ENCODE peak calls at places on chromosome 3, in seven cellular contexts. T, C, A, R, F, V and H are unnamed samples. For H3K4me1 and H3K27me3, the result is how much of the 10 kb centered on the place peaks cover.

GRCh38 chr3:117398166-117398954 is 688.8 kb downstream of the TUSC7 start:
- DNase-seq in T (no peak), C (no peak), A (no peak), R (no peak), F (no peak), V (no peak), H (no peak)

GRCh38 chr3:39065197-39065596 is 13.4 kb downstream of the WDR48 start:
- DNase-seq in T (no peak), C (no peak), A (no peak), R (no peak), F (peak), V (no peak), H (no peak)

GRCh38 chr3:112134335-112135124 is 1.5 kb upstream of the GCSAM start:
- DNase-seq in T (no peak), C (no peak), A (no peak), R (no peak), F (no peak), V (no peak), H (no peak)

GRCh38 chr3:136919799-136920580 is 37.8 kb upstream of the IL20RB start:
- DNase-seq in T (no peak), C (no peak), A (no peak), R (no peak), F (no peak), V (no peak), H (no peak)

GRCh38 chr3:68973635-68974034 is 39.8 kb downstream of the EOGT start:
- DNase-seq in T (no peak), C (no peak), A (no peak), R (no peak), F (no peak), V (no peak), H (no peak)

GRCh38 chr3:10248984-10249748 is 907 bp downstream of the TATDN2 start:
- DNase-seq in T (no peak), C (no peak), A (no peak), R (no peak), F (no peak), V (peak), H (no peak)

GRCh38 chr3:64575211-64575844 is 112.5 kb downstream of the ADAMTS9 start:
- DNase-seq in T (no peak), C (no peak), A (no peak), R (no peak), F (peak), V (no peak), H (no peak)

GRCh38 chr3:150149651-150150051 is 179.0 kb upstream of the PFN2 start:
- DNase-seq in T (no peak), C (no peak), A (no peak), R (no peak), F (no peak), V (no peak), H (no peak)

GRCh38 chr3:133136114-133137041 is 98.2 kb downstream of the TMEM108 start:
- DNase-seq in T (no peak), C (no peak), A (no peak), R (peak), F (no peak), V (no peak), H (no peak)

GRCh38 chr3:141368062-141368924 is at the start of gene ZBTB38:
- DNase-seq in T (peak), C (peak), A (peak), R (no peak), F (peak), V (peak), H (peak)

GRCh38 chr3:66372681-66373350 is 128.0 kb downstream of the LRIG1 start:
- DNase-seq in T (peak), C (no peak), A (no peak), R (no peak), F (no peak), V (no peak), H (no peak)

GRCh38 chr3:58697552-58697951 is 31.0 kb upstream of the FAM3D start:
- DNase-seq in T (no peak), C (no peak), A (no peak), R (no peak), F (no peak), V (no peak), H (no peak)

GRCh38 chr3:52779411-52780297 is 2.3 kb downstream of the ITIH1 start:
- DNase-seq in T (no peak), C (no peak), A (peak), R (peak), F (no peak), V (peak), H (peak)

GRCh38 chr3:177992993-177993969 is 543.0 kb upstream of the KCNMB2 start:
- DNase-seq in T (no peak), C (no peak), A (no peak), R (no peak), F (no peak), V (no peak), H (no peak)

GRCh38 chr3:141393151-141394076 is 25.1 kb downstream of the ZBTB38 start:
- DNase-seq in T (no peak), C (no peak), A (no peak), R (no peak), F (no peak), V (no peak), H (no peak)

GRCh38 chr3:171266034-171266805 is 194.0 kb downstream of the TNIK start:
- DNase-seq in T (no peak), C (no peak), A (no peak), R (no peak), F (no peak), V (no peak), H (no peak)

GRCh38 chr3:42651248-42652091 is 2.0 kb upstream of the ZBTB47 start:
- DNase-seq in T (no peak), C (no peak), A (no peak), R (no peak), F (no peak), V (no peak), H (no peak)

GRCh38 chr3:51673181-51673801 is 2.2 kb downstream of the TEX264 start:
- DNase-seq in T (no peak), C (no peak), A (no peak), R (no peak), F (no peak), V (peak), H (peak)

GRCh38 chr3:189363856-189364255 is 192.1 kb downstream of the TPRG1 start:
- DNase-seq in T (no peak), C (no peak), A (no peak), R (no peak), F (no peak), V (no peak), H (no peak)

GRCh38 chr3:36058404-36059035 is 321.8 kb upstream of the STAC start:
- DNase-seq in T (no peak), C (no peak), A (no peak), R (no peak), F (no peak), V (no peak), H (no peak)

GRCh38 chr3:168249539-168250414 is 154.1 kb upstream of the GOLIM4 start:
- DNase-seq in T (peak), C (peak), A (peak), R (no peak), F (peak), V (peak), H (peak)

GRCh38 chr3:19348929-19349564 is 200.7 kb downstream of the KCNH8 start:
- DNase-seq in T (no peak), C (no peak), A (no peak), R (no peak), F (peak), V (no peak), H (no peak)

GRCh38 chr3:66824450-66824849 is 173.7 kb upstream of the KBTBD8 start:
- DNase-seq in T (no peak), C (no peak), A (no peak), R (no peak), F (no peak), V (no peak), H (no peak)

GRCh38 chr3:125591116-125591755 is 4.1 kb downstream of the OSBPL11 start:
- DNase-seq in T (no peak), C (no peak), A (no peak), R (no peak), F (no peak), V (no peak), H (no peak)

GRCh38 chr3:128685001-128685726 is 34.5 kb upstream of the RPN1 start:
- DNase-seq in T (no peak), C (no peak), A (no peak), R (no peak), F (no peak), V (no peak), H (no peak)

GRCh38 chr3:128681277-128681829 is 30.7 kb upstream of the RPN1 start:
- DNase-seq in T (no peak), C (no peak), A (no peak), R (no peak), F (no peak), V (no peak), H (no peak)

GRCh38 chr3:128679338-128679737 is 28.7 kb upstream of the RPN1 start:
- DNase-seq in T (no peak), C (no peak), A (no peak), R (no peak), F (no peak), V (no peak), H (no peak)

GRCh38 chr3:128686465-128686864 is 35.8 kb upstream of the RPN1 start:
- DNase-seq in T (no peak), C (no peak), A (no peak), R (no peak), F (no peak), V (no peak), H (no peak)

GRCh38 chr3:128683957-128684356 is 33.3 kb upstream of the RPN1 start:
- DNase-seq in T (no peak), C (no peak), A (no peak), R (no peak), F (no peak), V (no peak), H (no peak)
- H3K4me1 ChIP-seq in T (under half), C (under half), A (under half), R (under half), F (under half), V (under half), H (under half)

GRCh38 chr3:158097141-158097540 is 9.1 kb downstream of the SHOX2 start:
- DNase-seq in T (no peak), C (no peak), A (no peak), R (no peak), F (no peak), V (no peak), H (no peak)
- H3K27me3 ChIP-seq in T (half or more), C (half or more), A (under half), R (under half), F (under half), V (half or more), H (half or more)

GRCh38 chr3:160400048-160400630 is 689 bp downstream of the SMC4 start:
- DNase-seq in T (peak), C (peak), A (no peak), R (no peak), F (no peak), V (peak), H (peak)
- TF ChIP-seq POLR2A in T (no peak), C (no peak), A (no peak), R (no peak), F (no peak), V (no peak), H (no peak)

DNA sequence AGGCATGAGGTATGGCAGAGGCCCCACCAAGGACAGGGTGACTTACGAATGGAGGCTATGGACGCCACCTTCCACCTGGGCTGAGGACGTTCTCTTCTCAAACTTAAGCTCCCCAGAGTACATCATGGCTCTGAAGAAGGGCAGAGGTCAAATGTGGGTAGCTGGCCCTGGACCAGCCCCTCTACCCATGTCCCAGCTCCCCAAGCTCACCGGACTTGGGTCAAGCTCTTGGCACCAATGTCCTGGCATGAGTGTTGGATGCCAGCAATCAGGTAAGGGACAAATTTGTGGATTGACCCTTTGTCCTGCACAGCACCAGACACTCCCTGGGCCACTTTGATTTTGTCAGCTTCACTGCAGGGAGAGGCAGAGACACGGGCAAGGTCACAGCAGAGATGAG is 2.5 kb downstream of the NDUFAF3 start:
- DNase-seq in T (no peak), C (no peak), A (no peak), R (no peak), F (no peak), V (no peak), H (no peak)
- H3K4me1 ChIP-seq in T (under half), C (under half), A (under half), R (under half), F (under half), V (half or more), H (half or more)

DNA sequence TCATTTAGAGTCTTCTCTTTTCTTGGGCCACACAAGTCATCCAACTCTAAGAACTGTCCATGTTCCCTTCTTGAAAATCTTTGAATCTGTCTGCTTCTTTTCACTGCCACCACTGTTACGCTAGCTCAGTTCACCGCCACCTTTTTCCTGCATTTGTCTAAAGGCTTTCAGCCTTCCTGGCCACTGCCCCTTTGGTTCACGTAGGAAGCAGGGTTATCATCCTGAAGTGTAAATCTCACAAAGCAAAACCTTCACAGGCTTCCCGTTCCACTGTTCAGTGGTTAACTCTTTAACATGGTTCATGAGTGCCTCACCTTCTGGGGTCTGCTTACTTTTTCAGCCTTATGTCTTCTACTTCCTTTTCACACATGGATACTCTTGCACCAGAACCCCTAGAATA is 26.3 kb upstream of the CCDC39 start:
- DNase-seq in T (no peak), C (no peak), A (no peak), R (no peak), F (no peak), V (no peak), H (no peak)
- H3K27me3 ChIP-seq in T (under half), C (under half), A (under half), R (under half), F (under half), V (under half), H (under half)

GRCh38 chr3:73473578-73474448 is 150.9 kb downstream of the PDZRN3 start:
- DNase-seq in T (no peak), C (no peak), A (no peak), R (no peak), F (no peak), V (no peak), H (no peak)
- TF ChIP-seq POLR2A in T (no peak), C (no peak), A (no peak), R (no peak), F (no peak), V (no peak), H (no peak)

GRCh38 chr3:114411292-114411691 is 117.5 kb downstream of the TIGIT start:
- DNase-seq in T (no peak), C (no peak), A (no peak), R (no peak), F (no peak), V (no peak), H (no peak)

GRCh38 chr3:114408763-114409162 is 114.9 kb downstream of the TIGIT start:
- DNase-seq in T (no peak), C (no peak), A (no peak), R (no peak), F (no peak), V (no peak), H (no peak)

GRCh38 chr3:114411811-114412803 is 118.3 kb downstream of the TIGIT start:
- DNase-seq in T (no peak), C (no peak), A (no peak), R (no peak), F (peak), V (no peak), H (no peak)

GRCh38 chr3:114406922-114407321 is 113.1 kb downstream of the TIGIT start:
- DNase-seq in T (no peak), C (no peak), A (no peak), R (no peak), F (no peak), V (no peak), H (no peak)

GRCh38 chr3:114409291-114409690 is 115.5 kb downstream of the TIGIT start:
- DNase-seq in T (no peak), C (no peak), A (no peak), R (no peak), F (no peak), V (no peak), H (no peak)
- H3K4me1 ChIP-seq in T (under half), C (under half), A (under half), R (under half), F (under half), V (half or more), H (under half)

GRCh38 chr3:174907027-174907426 is 47.9 kb downstream of the NAALADL2 start:
- DNase-seq in T (no peak), C (no peak), A (no peak), R (no peak), F (no peak), V (no peak), H (no peak)

DNA sequence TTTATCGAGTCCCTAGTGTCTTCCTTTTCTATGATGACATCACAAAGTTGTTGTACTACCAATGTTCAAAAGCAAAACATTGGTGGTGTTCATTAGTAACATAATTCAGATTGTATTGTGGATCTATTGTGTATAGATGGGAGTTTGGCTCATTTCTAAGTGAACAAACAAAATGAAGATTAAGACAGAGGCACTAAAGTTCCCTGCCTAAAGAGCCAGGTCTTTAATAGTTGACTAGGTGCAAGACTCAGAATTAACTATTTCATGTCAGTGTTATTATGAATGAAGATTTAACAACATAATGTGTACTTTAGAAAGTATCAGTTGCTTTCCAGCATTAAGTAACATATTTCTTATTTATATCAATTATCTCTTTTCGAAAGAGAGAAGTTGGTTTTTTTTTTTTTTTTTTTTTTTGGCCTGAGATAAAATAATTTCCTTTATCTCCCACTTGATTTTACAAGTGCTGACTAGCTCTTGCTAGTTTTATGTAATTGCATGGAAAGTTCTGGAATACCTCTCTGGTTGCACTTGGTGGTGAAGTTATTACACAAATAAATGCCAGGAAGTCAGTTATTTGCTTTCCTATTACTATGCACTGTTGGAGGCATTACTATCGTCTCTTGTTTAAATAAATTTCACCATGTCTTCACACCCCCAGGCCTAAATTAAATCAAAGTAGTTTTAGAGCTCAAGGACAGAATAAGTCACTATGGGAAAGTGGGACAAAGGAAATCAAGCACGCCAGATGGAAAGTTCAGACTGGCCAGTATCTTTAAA is 48.7 kb downstream of the NAALADL2 start:
- DNase-seq in T (no peak), C (no peak), A (no peak), R (no peak), F (no peak), V (no peak), H (no peak)
- H3K27me3 ChIP-seq in T (under half), C (under half), A (under half), R (under half), F (under half), V (under half), H (under half)

DNA sequence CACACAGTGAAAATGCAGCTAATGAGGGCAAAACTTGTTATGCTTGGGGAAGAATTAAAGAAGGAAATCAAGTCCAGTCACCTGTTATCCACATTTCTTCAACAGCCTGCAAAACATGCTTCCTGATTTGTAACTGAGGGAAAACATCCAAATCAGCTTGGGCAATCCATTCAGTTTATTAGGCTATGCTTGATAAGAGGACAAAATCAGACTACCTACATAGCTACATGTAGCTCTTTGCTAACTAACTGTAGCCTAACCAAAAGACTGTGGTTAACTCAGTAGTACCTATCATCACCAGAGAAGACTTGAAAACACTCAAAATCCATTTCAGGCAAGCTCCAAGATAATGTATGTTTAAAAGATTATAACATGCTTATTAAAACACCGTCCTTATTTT is 436.4 kb downstream of the SHQ1 start:
- DNase-seq in T (no peak), C (no peak), A (no peak), R (no peak), F (no peak), V (no peak), H (no peak)
- TF ChIP-seq POLR2A in T (no peak), C (no peak), A (no peak), R (no peak), F (no peak), V (no peak), H (no peak)

GRCh38 chr3:15312550-15312949 is 19.8 kb downstream of the SH3BP5 start:
- DNase-seq in T (no peak), C (no peak), A (no peak), R (no peak), F (no peak), V (no peak), H (no peak)

GRCh38 chr3:15313461-15313860 is 18.9 kb downstream of the SH3BP5 start:
- DNase-seq in T (no peak), C (no peak), A (no peak), R (no peak), F (no peak), V (peak), H (no peak)

GRCh38 chr3:15314276-15314675 is 18.1 kb downstream of the SH3BP5 start:
- DNase-seq in T (no peak), C (no peak), A (no peak), R (no peak), F (no peak), V (peak), H (no peak)

GRCh38 chr3:15317164-15317477 is 15.3 kb downstream of the SH3BP5 start:
- DNase-seq in T (no peak), C (no peak), A (no peak), R (no peak), F (no peak), V (peak), H (no peak)

GRCh38 chr3:15315003-15315402 is 17.4 kb downstream of the SH3BP5 start:
- DNase-seq in T (no peak), C (no peak), A (no peak), R (no peak), F (no peak), V (peak), H (no peak)
- H3K4me1 ChIP-seq in T (under half), C (under half), A (half or more), R (half or more), F (under half), V (under half), H (under half)